ENCODE peak calls at places on chromosomes 5 and 9, in eight cellular contexts. V is ovary, G is heart left ventricle, E is cardiac muscle cell, R is spleen, M is PC-9, A is mammary epithelial cell, N is Peyer's patch. Y is an unnamed sample. For H3K4me1, the result is how much of the 10 kb centered on the place peaks cover.

GRCh38 chr9:20472646-20473045 is 149.7 kb downstream of the MLLT3 start:
- DNase-seq in V (no peak), G (no peak), E (no peak), R (no peak), M (no peak), A (no peak), N (no peak), Y (no peak)

GRCh38 chr5:137737349-137738256 is 1.7 kb upstream of the KLHL3 start:
- DNase-seq in V (no peak), G (peak), E (peak), R (no peak), M (peak), A (no peak), N (no peak), Y (no peak)

GRCh38 chr5:157292599-157292998 is 26.7 kb downstream of the CYFIP2 start:
- DNase-seq in V (no peak), G (no peak), E (no peak), R (no peak), M (no peak), A (no peak), N (no peak), Y (no peak)

GRCh38 chr5:55450050-55450765 is 84.6 kb downstream of the PLPP1 start:
- DNase-seq in V (no peak), G (no peak), E (no peak), R (no peak), M (no peak), A (peak), N (no peak), Y (no peak)

GRCh38 chr9:85166808-85167545 is 497.4 kb downstream of the NTRK2 start:
- DNase-seq in V (no peak), G (no peak), E (no peak), R (no peak), M (no peak), A (no peak), N (no peak), Y (no peak)

GRCh38 chr9:34185778-34186551 is 7.1 kb downstream of the UBAP1 start:
- DNase-seq in V (peak), G (peak), E (no peak), R (no peak), M (peak), A (peak), N (no peak), Y (peak)

GRCh38 chr5:147452137-147452838 is 57.6 kb downstream of the DPYSL3 start:
- DNase-seq in V (peak), G (no peak), E (no peak), R (peak), M (no peak), A (no peak), N (no peak), Y (peak)

GRCh38 chr9:120531683-120532300 is 48.2 kb downstream of the CDK5RAP2 start:
- DNase-seq in V (no peak), G (no peak), E (peak), R (no peak), M (no peak), A (peak), N (no peak), Y (no peak)

GRCh38 chr5:54470677-54471076 is 15.2 kb downstream of the HSPB3 start:
- DNase-seq in V (no peak), G (no peak), E (no peak), R (no peak), M (no peak), A (no peak), N (no peak), Y (no peak)

GRCh38 chr9:136671646-136672430 is 9.1 kb downstream of the EGFL7 start:
- DNase-seq in V (peak), G (no peak), E (peak), R (no peak), M (no peak), A (no peak), N (no peak), Y (no peak)

GRCh38 chr5:75690669-75691068 is 26.6 kb downstream of the POC5 start:
- DNase-seq in V (no peak), G (no peak), E (no peak), R (no peak), M (no peak), A (no peak), N (no peak), Y (no peak)

GRCh38 chr5:61449756-61450155 is 117.7 kb downstream of the ZSWIM6 start:
- DNase-seq in V (no peak), G (no peak), E (no peak), R (no peak), M (no peak), A (peak), N (no peak), Y (no peak)

GRCh38 chr5:59640411-59640810 is 253.1 kb downstream of the PDE4D start:
- DNase-seq in V (no peak), G (peak), E (peak), R (no peak), M (peak), A (no peak), N (no peak), Y (no peak)

GRCh38 chr9:17807670-17808282 is 228.9 kb downstream of the SH3GL2 start:
- DNase-seq in V (no peak), G (no peak), E (no peak), R (no peak), M (no peak), A (no peak), N (no peak), Y (no peak)

GRCh38 chr9:31210982-31211570 is 1173.4 kb upstream of the ACO1 start:
- DNase-seq in V (no peak), G (no peak), E (no peak), R (peak), M (no peak), A (no peak), N (peak), Y (no peak)

GRCh38 chr5:6875376-6875775 is 162.1 kb downstream of the TENT4A start:
- DNase-seq in V (no peak), G (no peak), E (no peak), R (no peak), M (peak), A (peak), N (no peak), Y (no peak)

GRCh38 chr9:116141864-116142561 is 11.6 kb upstream of the PAPPA start:
- DNase-seq in V (no peak), G (no peak), E (no peak), R (no peak), M (no peak), A (peak), N (no peak), Y (no peak)

GRCh38 chr9:4743131-4743875 is 2.3 kb upstream of the AK3 start:
- DNase-seq in V (no peak), G (no peak), E (no peak), R (no peak), M (no peak), A (peak), N (no peak), Y (no peak)

GRCh38 chr9:23790341-23791260 is 35.4 kb downstream of the ELAVL2 start:
- DNase-seq in V (no peak), G (no peak), E (peak), R (no peak), M (no peak), A (no peak), N (no peak), Y (no peak)

GRCh38 chr9:37329576-37329975 is 92.9 kb upstream of the GRHPR start:
- DNase-seq in V (no peak), G (no peak), E (peak), R (no peak), M (no peak), A (peak), N (no peak), Y (no peak)
- TF ChIP-seq CTCF in V (no peak), G (no peak), E (peak), R (no peak), M (peak), A (no peak), N (no peak), Y (peak)

GRCh38 chr5:177355868-177356168 is 1.9 kb upstream of the RGS14 start:
- DNase-seq in V (no peak), G (no peak), E (no peak), R (no peak), M (no peak), A (no peak), N (no peak), Y (no peak)

GRCh38 chr5:177359451-177359851 is 1.7 kb downstream of the RGS14 start:
- DNase-seq in V (no peak), G (no peak), E (peak), R (no peak), M (no peak), A (no peak), N (no peak), Y (no peak)

GRCh38 chr5:177358333-177358939 is 712 bp downstream of the RGS14 start:
- DNase-seq in V (no peak), G (peak), E (no peak), R (no peak), M (no peak), A (no peak), N (no peak), Y (no peak)

GRCh38 chr5:177356756-177357458 is 817 bp upstream of the RGS14 start:
- DNase-seq in V (no peak), G (no peak), E (no peak), R (no peak), M (no peak), A (no peak), N (no peak), Y (no peak)

DNA sequence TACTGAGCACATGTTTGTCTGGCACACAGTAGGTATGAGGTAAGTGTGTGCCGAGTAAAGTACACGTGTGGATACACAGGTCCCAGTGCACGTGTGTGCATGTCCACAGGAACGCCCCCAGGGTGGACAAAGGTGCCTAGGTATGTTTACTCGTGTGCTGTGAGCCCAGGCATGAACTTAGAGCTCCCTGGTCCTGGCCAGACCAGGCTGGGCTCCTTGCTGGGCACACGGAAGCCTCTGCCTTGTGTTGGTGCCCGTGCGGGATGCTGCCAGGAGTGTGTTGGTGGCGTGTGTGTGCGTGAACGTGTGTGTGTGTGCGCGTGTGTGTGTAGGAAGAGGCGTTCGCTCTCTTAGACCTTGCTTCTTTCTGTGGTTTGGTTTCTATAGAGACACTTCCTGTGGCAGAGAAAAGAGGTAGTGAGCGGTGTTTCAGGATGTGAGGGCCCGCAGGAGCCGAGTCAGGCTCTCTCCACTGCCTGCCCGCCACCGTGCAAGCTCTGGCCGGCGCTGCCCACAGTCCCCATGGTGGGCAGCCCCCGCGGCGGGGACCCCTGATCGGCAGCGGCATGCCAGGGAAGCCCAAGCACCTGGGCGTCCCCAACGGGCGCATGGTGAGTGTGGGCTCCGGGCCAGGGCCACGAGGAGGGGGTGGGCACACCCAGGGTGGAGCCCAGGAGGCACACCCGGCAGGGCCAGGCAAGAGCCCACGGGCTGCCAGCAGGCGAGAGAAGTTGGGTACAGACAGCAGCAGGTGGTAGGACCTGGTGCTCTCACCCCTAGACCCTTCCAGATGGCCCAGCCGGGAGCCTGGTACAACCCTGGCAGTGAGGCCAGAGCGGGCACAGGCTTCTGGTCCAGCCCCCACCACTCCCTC is at the start of gene RGS14:
- DNase-seq in V (no peak), G (no peak), E (no peak), R (peak), M (no peak), A (peak), N (peak), Y (no peak)
- H3K4me1 ChIP-seq in V (under half), G (under half), E (under half), R (half or more), M (under half), A (under half), N (under half), Y (under half)

GRCh38 chr5:134070979-134071849 is 43.3 kb upstream of the TCF7 start:
- DNase-seq in V (no peak), G (no peak), E (peak), R (peak), M (no peak), A (no peak), N (peak), Y (no peak)
- TF ChIP-seq CTCF in V (no peak), G (no peak), E (no peak), R (no peak), M (peak), A (no peak), N (no peak), Y (no peak)

GRCh38 chr9:134144801-134145200 is 8.9 kb downstream of the WDR5 start:
- DNase-seq in V (no peak), G (no peak), E (no peak), R (no peak), M (no peak), A (no peak), N (no peak), Y (no peak)

GRCh38 chr9:134141906-134142305 is 6.0 kb downstream of the WDR5 start:
- DNase-seq in V (no peak), G (no peak), E (no peak), R (no peak), M (no peak), A (no peak), N (no peak), Y (no peak)

GRCh38 chr9:134149380-134149779 is 13.5 kb downstream of the WDR5 start:
- DNase-seq in V (no peak), G (no peak), E (no peak), R (no peak), M (no peak), A (no peak), N (no peak), Y (no peak)

GRCh38 chr9:134146774-134147493 is 11.1 kb downstream of the WDR5 start:
- DNase-seq in V (no peak), G (no peak), E (no peak), R (no peak), M (no peak), A (peak), N (no peak), Y (no peak)

GRCh38 chr9:134145262-134145661 is 9.4 kb downstream of the WDR5 start:
- DNase-seq in V (no peak), G (no peak), E (no peak), R (no peak), M (no peak), A (no peak), N (no peak), Y (no peak)
- H3K4me1 ChIP-seq in V (under half), G (under half), E (under half), R (under half), M (under half), A (under half), N (under half), Y (under half)

DNA sequence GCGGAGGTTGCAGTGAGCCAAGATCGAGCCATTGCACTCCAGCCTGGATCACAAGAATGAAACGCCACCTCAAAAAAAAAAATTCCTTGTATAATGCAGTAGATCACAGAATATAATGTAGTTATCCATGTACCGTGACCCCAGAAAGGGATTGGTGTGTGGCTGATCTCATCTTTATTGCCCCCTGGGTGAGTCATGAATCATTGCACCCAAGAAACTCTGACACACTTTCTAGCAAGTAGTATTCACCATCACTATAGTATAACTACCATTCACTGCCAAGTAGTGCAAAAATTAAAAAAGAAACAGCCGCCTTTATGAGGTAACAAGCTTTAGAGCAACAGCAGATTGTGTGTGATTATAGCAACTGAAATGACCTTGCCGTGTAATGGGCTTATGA is 23.7 kb upstream of the ANKH start:
- DNase-seq in V (no peak), G (no peak), E (no peak), R (no peak), M (peak), A (no peak), N (no peak), Y (no peak)
- TF ChIP-seq CTCF in V (no peak), G (no peak), E (no peak), R (no peak), M (no peak), A (no peak), N (no peak), Y (no peak)

GRCh38 chr9:92155221-92155620 is 40.0 kb upstream of the SPTLC1 start:
- DNase-seq in V (no peak), G (no peak), E (no peak), R (no peak), M (no peak), A (no peak), N (no peak), Y (no peak)

GRCh38 chr9:92147854-92148184 is 32.6 kb upstream of the SPTLC1 start:
- DNase-seq in V (no peak), G (no peak), E (no peak), R (no peak), M (no peak), A (no peak), N (no peak), Y (no peak)

GRCh38 chr9:92154016-92154415 is 38.8 kb upstream of the SPTLC1 start:
- DNase-seq in V (no peak), G (no peak), E (no peak), R (peak), M (no peak), A (no peak), N (no peak), Y (no peak)

GRCh38 chr9:92147030-92147853 is 32.0 kb upstream of the SPTLC1 start:
- DNase-seq in V (peak), G (peak), E (no peak), R (no peak), M (peak), A (peak), N (no peak), Y (peak)

GRCh38 chr9:92151691-92152393 is 36.6 kb upstream of the SPTLC1 start:
- DNase-seq in V (no peak), G (no peak), E (peak), R (no peak), M (peak), A (peak), N (no peak), Y (no peak)
- H3K4me1 ChIP-seq in V (under half), G (under half), E (under half), R (under half), M (under half), A (under half), N (under half), Y (under half)

DNA sequence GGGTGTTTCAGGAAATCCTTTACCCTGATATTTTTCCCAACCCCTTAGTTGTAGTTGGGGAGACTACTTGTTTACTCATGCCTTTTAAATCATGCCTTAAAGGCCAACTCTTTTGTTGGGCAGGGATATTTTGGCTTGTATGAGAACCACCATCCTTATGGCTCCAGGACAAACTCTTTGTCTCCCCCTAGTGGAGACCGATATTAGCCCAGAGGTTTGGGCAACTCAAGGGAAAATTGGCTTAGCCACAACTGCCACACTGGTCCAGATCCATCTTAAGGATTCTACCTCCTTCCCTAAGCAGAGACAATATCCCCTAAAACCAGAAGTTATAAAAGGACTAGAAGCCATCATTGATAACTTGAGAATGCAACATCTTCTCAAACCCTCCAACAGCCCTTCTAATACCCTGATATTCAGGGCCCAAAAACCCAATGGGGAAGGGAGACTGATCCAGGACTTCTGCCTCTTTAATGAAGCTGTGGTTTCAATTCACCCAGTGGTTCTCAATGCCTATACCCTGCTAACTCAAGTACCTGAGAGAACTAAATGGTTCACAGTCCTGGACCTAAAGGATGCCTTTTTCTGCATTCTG is 100.9 kb upstream of the HCN1 start:
- DNase-seq in V (no peak), G (no peak), E (peak), R (no peak), M (no peak), A (no peak), N (no peak), Y (no peak)
- TF ChIP-seq CTCF in V (no peak), G (no peak), E (no peak), R (no peak), M (peak), A (peak), N (no peak), Y (no peak)

GRCh38 chr5:139638736-139639618 is 9.2 kb upstream of the CXXC5 start:
- DNase-seq in V (no peak), G (no peak), E (no peak), R (peak), M (no peak), A (no peak), N (no peak), Y (no peak)

GRCh38 chr5:139641116-139642080 is 6.8 kb upstream of the CXXC5 start:
- DNase-seq in V (no peak), G (no peak), E (no peak), R (peak), M (no peak), A (no peak), N (no peak), Y (peak)

GRCh38 chr5:139642213-139642612 is 5.9 kb upstream of the CXXC5 start:
- DNase-seq in V (no peak), G (no peak), E (no peak), R (peak), M (peak), A (no peak), N (peak), Y (peak)

GRCh38 chr5:139639619-139640431 is 8.3 kb upstream of the CXXC5 start:
- DNase-seq in V (no peak), G (no peak), E (no peak), R (peak), M (peak), A (peak), N (no peak), Y (peak)

DNA sequence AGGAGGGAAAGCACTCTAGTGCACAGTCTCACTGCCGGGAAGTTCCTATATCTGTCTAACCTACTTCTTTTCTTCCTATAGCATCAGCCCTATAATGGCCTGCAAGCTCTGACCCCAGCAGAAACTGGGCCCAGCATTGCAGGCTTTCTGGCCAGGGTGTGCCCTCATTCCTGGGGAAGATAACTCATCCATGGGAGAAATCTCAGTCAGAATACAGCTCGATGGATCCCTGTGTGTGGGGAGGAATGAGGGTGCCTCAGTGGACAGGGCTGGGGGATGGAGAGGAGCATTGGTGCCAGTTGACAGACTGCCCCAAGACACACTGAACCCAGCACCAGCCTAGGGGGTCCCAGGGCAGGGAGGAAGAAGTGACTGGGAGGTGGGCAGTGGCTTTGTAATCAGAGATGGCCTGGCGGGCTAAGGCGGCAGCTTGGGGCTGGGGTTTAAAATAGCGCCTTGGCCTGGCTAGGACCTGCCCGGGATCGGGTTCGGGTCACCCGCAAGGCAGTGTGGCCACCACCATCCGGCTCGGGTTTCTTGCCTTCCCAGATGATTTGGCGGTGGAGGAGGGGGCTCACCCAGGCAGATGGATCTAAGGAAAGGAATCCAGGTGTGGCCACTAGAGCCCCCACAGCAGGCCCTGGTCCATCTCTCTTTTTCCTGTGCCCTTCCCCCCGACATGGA is 7.6 kb upstream of the CXXC5 start:
- DNase-seq in V (no peak), G (no peak), E (no peak), R (peak), M (no peak), A (no peak), N (no peak), Y (peak)
- H3K4me1 ChIP-seq in V (under half), G (under half), E (under half), R (half or more), M (half or more), A (under half), N (under half), Y (under half)

GRCh38 chr9:127144670-127145458 is 22.4 kb upstream of the ANGPTL2 start:
- DNase-seq in V (peak), G (peak), E (peak), R (no peak), M (no peak), A (no peak), N (no peak), Y (no peak)
- TF ChIP-seq CTCF in V (peak), G (no peak), E (no peak), R (peak), M (no peak), A (no peak), N (no peak), Y (no peak)

Y was measured in tibial artery.